ENCODE peak calls at places on chromosomes 7 and 10, in nine cellular contexts. M, Q, N, A, R, Z, F, G and V are unnamed samples.

GRCh38 chr7:132425920-132426319 is 150.3 kb downstream of the PLXNA4 start:
- DNase-seq in M (no peak), Q (no peak), N (no peak), A (no peak), R (no peak), Z (no peak), F (no peak), G (no peak), V (no peak)

GRCh38 chr7:151415375-151416112 is 5.7 kb upstream of the WDR86 start:
- DNase-seq in M (no peak), Q (no peak), N (no peak), A (peak), R (no peak), Z (no peak), F (no peak), G (peak), V (no peak)

GRCh38 chr10:69878951-69879350 is 77.2 kb downstream of the COL13A1 start:
- DNase-seq in M (no peak), Q (no peak), N (no peak), A (no peak), R (no peak), Z (no peak), F (no peak), G (no peak), V (no peak)

GRCh38 chr10:4655406-4655805 is 170.6 kb upstream of the AKR1E2 start:
- DNase-seq in M (no peak), Q (no peak), N (no peak), A (no peak), R (no peak), Z (no peak), F (no peak), G (no peak), V (no peak)

GRCh38 chr7:114931656-114932011 is 9.7 kb downstream of the MDFIC start:
- DNase-seq in M (no peak), Q (no peak), N (peak), A (no peak), R (no peak), Z (no peak), F (no peak), G (no peak), V (no peak)

GRCh38 chr10:127853868-127854768 is 38.6 kb downstream of the CLRN3 start:
- DNase-seq in M (peak), Q (peak), N (peak), A (peak), R (peak), Z (peak), F (no peak), G (peak), V (peak)

GRCh38 chr7:5528071-5528814 is 104.6 kb upstream of the TNRC18 start:
- DNase-seq in M (peak), Q (peak), N (peak), A (peak), R (peak), Z (peak), F (no peak), G (peak), V (no peak)

GRCh38 chr10:101781655-101781983 is 1.6 kb downstream of the NPM3 start:
- DNase-seq in M (no peak), Q (no peak), N (no peak), A (no peak), R (no peak), Z (no peak), F (no peak), G (no peak), V (no peak)

GRCh38 chr7:20219446-20220292 is 2.5 kb upstream of the MACC1 start:
- DNase-seq in M (no peak), Q (peak), N (peak), A (peak), R (peak), Z (no peak), F (no peak), G (peak), V (no peak)

GRCh38 chr10:104347295-104348045 is 6.2 kb upstream of the CFAP58 start:
- DNase-seq in M (no peak), Q (no peak), N (no peak), A (no peak), R (no peak), Z (no peak), F (no peak), G (no peak), V (no peak)

GRCh38 chr10:131981429-131982184 is at the start of gene BNIP3:
- DNase-seq in M (no peak), Q (peak), N (peak), A (peak), R (peak), Z (peak), F (peak), G (peak), V (peak)
- TF ChIP-seq CTCF in M (no peak), Q (no peak), N (no peak), A (peak), R (no peak), Z (no peak), F (no peak), G (no peak), V (no peak)

GRCh38 chr7:37310322-37311080 is 138.2 kb downstream of the ELMO1 start:
- DNase-seq in M (no peak), Q (no peak), N (no peak), A (no peak), R (no peak), Z (no peak), F (no peak), G (no peak), V (no peak)

GRCh38 chr7:37315752-37316711 is 132.6 kb downstream of the ELMO1 start:
- DNase-seq in M (no peak), Q (no peak), N (no peak), A (no peak), R (no peak), Z (no peak), F (no peak), G (no peak), V (no peak)

GRCh38 chr7:37312608-37313007 is 136.1 kb downstream of the ELMO1 start:
- DNase-seq in M (no peak), Q (no peak), N (no peak), A (no peak), R (no peak), Z (no peak), F (no peak), G (no peak), V (no peak)

GRCh38 chr7:37311282-37311868 is 137.3 kb downstream of the ELMO1 start:
- DNase-seq in M (no peak), Q (no peak), N (no peak), A (no peak), R (no peak), Z (no peak), F (no peak), G (peak), V (no peak)
- H3K27ac ChIP-seq in M (no peak), Q (no peak), N (no peak), A (no peak), R (no peak), Z (no peak), F (no peak), G (no peak), V (no peak)

GRCh38 chr10:27911645-27912044 is 87.2 kb downstream of the ODAD2 start:
- DNase-seq in M (no peak), Q (no peak), N (no peak), A (no peak), R (no peak), Z (no peak), F (no peak), G (no peak), V (no peak)
- H3K4me3 ChIP-seq in M (no peak), Q (no peak), N (no peak), A (no peak), R (no peak), Z (no peak), F (no peak), G (no peak), V (no peak)

GRCh38 chr10:60953420-60953819 is 9.4 kb upstream of the RHOBTB1 start:
- DNase-seq in M (no peak), Q (no peak), N (no peak), A (no peak), R (no peak), Z (no peak), F (no peak), G (no peak), V (no peak)

GRCh38 chr10:60952067-60952845 is 8.3 kb upstream of the RHOBTB1 start:
- DNase-seq in M (no peak), Q (no peak), N (no peak), A (no peak), R (no peak), Z (no peak), F (no peak), G (no peak), V (no peak)

GRCh38 chr10:60952846-60953220 is 8.8 kb upstream of the RHOBTB1 start:
- DNase-seq in M (no peak), Q (no peak), N (no peak), A (no peak), R (no peak), Z (no peak), F (no peak), G (no peak), V (no peak)

GRCh38 chr10:60955321-60955720 is 11.3 kb upstream of the RHOBTB1 start:
- DNase-seq in M (no peak), Q (no peak), N (no peak), A (no peak), R (no peak), Z (no peak), F (no peak), G (no peak), V (no peak)

DNA sequence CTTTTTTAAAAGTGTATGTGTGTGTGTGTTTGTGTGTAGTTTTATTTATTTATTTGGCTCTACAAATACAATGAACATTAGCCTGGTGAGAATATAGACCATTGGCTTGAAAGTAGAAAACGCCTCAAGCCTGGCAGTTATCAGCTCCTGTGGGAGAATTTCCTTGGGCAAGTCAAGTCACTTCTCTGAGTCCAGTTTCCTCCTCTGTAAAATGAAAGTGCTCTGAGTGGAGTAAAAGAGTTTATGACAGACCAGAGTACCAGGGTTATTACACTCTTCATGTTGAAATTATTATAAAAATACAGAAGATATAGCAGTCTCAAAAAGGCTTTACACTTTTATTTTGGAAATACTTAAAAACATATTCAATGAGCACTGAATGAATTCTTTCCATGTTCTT is 10.1 kb upstream of the RHOBTB1 start:
- DNase-seq in M (no peak), Q (no peak), N (no peak), A (no peak), R (no peak), Z (no peak), F (no peak), G (no peak), V (no peak)
- TF ChIP-seq CTCF in M (no peak), Q (no peak), N (no peak), A (no peak), R (no peak), Z (no peak), F (no peak), G (no peak), V (no peak)

GRCh38 chr7:116802144-116802747 is 60.1 kb upstream of the CAPZA2 start:
- DNase-seq in M (no peak), Q (no peak), N (no peak), A (no peak), R (no peak), Z (no peak), F (no peak), G (peak), V (no peak)

GRCh38 chr7:116800594-116800993 is 61.8 kb upstream of the CAPZA2 start:
- DNase-seq in M (no peak), Q (no peak), N (no peak), A (peak), R (no peak), Z (no peak), F (no peak), G (no peak), V (no peak)

GRCh38 chr7:116801092-116801710 is 61.2 kb upstream of the CAPZA2 start:
- DNase-seq in M (no peak), Q (no peak), N (no peak), A (peak), R (no peak), Z (no peak), F (no peak), G (peak), V (no peak)

GRCh38 chr7:116804459-116804858 is 57.9 kb upstream of the CAPZA2 start:
- DNase-seq in M (no peak), Q (no peak), N (no peak), A (no peak), R (no peak), Z (no peak), F (no peak), G (no peak), V (no peak)

GRCh38 chr7:116802784-116803183 is 59.6 kb upstream of the CAPZA2 start:
- DNase-seq in M (peak), Q (peak), N (peak), A (peak), R (no peak), Z (no peak), F (peak), G (peak), V (peak)
- H3K27ac ChIP-seq in M (no peak), Q (peak), N (peak), A (peak), R (no peak), Z (no peak), F (peak), G (peak), V (no peak)